ENCODE peak calls at places on chromosome 12, in four cellular contexts. One of them, this sample, is unnamed.

GRCh38 chr12:65728913-65729793 is 95.1 kb upstream of the HMGA2 start:
- DNase-seq in activated T-cell treated with anti-CD3 and anti-CD28 coated beads for 1 hour: no peak
- DNase-seq in activated naive CD4-positive, alpha-beta T cell treated with Interleukin-2 at 50 U/mL for 16 hours: no peak
- DNase-seq in choroid plexus epithelial cell: peak; percentile 10
- DNase-seq in this sample: no peak

GRCh38 chr12:62657363-62657632 is 190.7 kb downstream of the MON2 start:
- DNase-seq in activated T-cell treated with anti-CD3 and anti-CD28 coated beads for 1 hour: no peak
- DNase-seq in activated naive CD4-positive, alpha-beta T cell treated with Interleukin-2 at 50 U/mL for 16 hours: no peak
- DNase-seq in choroid plexus epithelial cell: peak; percentile 16
- DNase-seq in this sample: no peak

GRCh38 chr12:114875323-114875722 is 191.3 kb upstream of the TBX3 start:
- DNase-seq in activated T-cell treated with anti-CD3 and anti-CD28 coated beads for 1 hour: no peak
- DNase-seq in activated naive CD4-positive, alpha-beta T cell treated with Interleukin-2 at 50 U/mL for 16 hours: no peak
- DNase-seq in choroid plexus epithelial cell: no peak
- DNase-seq in this sample: no peak

GRCh38 chr12:67394600-67394999 is 125.4 kb downstream of the CAND1 start:
- DNase-seq in activated T-cell treated with anti-CD3 and anti-CD28 coated beads for 1 hour: no peak
- DNase-seq in choroid plexus epithelial cell: peak; percentile 79
- DNase-seq in activated naive CD4-positive, alpha-beta T cell treated with Interleukin-2 at 50 U/mL for 16 hours: no peak
- DNase-seq in this sample: no peak

GRCh38 chr12:45284096-45284901 is 68.4 kb downstream of the ANO6 start:
- DNase-seq in activated T-cell treated with anti-CD3 and anti-CD28 coated beads for 1 hour: no peak
- DNase-seq in choroid plexus epithelial cell: peak; percentile 91
- DNase-seq in activated naive CD4-positive, alpha-beta T cell treated with Interleukin-2 at 50 U/mL for 16 hours: no peak
- DNase-seq in this sample: no peak

GRCh38 chr12:82047480-82047879 is 288.3 kb upstream of the PPFIA2 start:
- DNase-seq in activated naive CD4-positive, alpha-beta T cell treated with Interleukin-2 at 50 U/mL for 16 hours: no peak
- DNase-seq in choroid plexus epithelial cell: peak; percentile 9
- DNase-seq in activated T-cell treated with anti-CD3 and anti-CD28 coated beads for 1 hour: no peak
- DNase-seq in this sample: no peak

GRCh38 chr12:55362675-55363074 is at the start of gene OR6C75:
- DNase-seq in activated naive CD4-positive, alpha-beta T cell treated with Interleukin-2 at 50 U/mL for 16 hours: no peak
- DNase-seq in activated T-cell treated with anti-CD3 and anti-CD28 coated beads for 1 hour: no peak
- DNase-seq in choroid plexus epithelial cell: no peak
- DNase-seq in this sample: no peak

GRCh38 chr12:68280240-68280639 is 26.8 kb upstream of the IL22 start:
- DNase-seq in choroid plexus epithelial cell: no peak
- DNase-seq in activated naive CD4-positive, alpha-beta T cell treated with Interleukin-2 at 50 U/mL for 16 hours: no peak
- DNase-seq in activated T-cell treated with anti-CD3 and anti-CD28 coated beads for 1 hour: no peak
- DNase-seq in this sample: no peak

GRCh38 chr12:29350080-29350479 is 30.9 kb downstream of the ERGIC2 start:
- DNase-seq in activated T-cell treated with anti-CD3 and anti-CD28 coated beads for 1 hour: no peak
- DNase-seq in choroid plexus epithelial cell: peak; percentile 78
- DNase-seq in activated naive CD4-positive, alpha-beta T cell treated with Interleukin-2 at 50 U/mL for 16 hours: no peak
- DNase-seq in this sample: no peak

GRCh38 chr12:117501066-117501465 is 139.6 kb upstream of the NOS1 start:
- DNase-seq in activated naive CD4-positive, alpha-beta T cell treated with Interleukin-2 at 50 U/mL for 16 hours: no peak
- DNase-seq in activated T-cell treated with anti-CD3 and anti-CD28 coated beads for 1 hour: no peak
- DNase-seq in choroid plexus epithelial cell: no peak
- DNase-seq in this sample: no peak

GRCh38 chr12:109112720-109113465 is 3.5 kb upstream of the ACACB start:
- DNase-seq in activated T-cell treated with anti-CD3 and anti-CD28 coated beads for 1 hour: no peak
- DNase-seq in choroid plexus epithelial cell: no peak
- DNase-seq in activated naive CD4-positive, alpha-beta T cell treated with Interleukin-2 at 50 U/mL for 16 hours: no peak
- DNase-seq in this sample: no peak

GRCh38 chr12:12985817-12986408 is 14.2 kb downstream of the HEBP1 start:
- DNase-seq in activated naive CD4-positive, alpha-beta T cell treated with Interleukin-2 at 50 U/mL for 16 hours: peak; percentile 6
- DNase-seq in choroid plexus epithelial cell: peak; percentile 66
- DNase-seq in activated T-cell treated with anti-CD3 and anti-CD28 coated beads for 1 hour: no peak
- DNase-seq in this sample: no peak

GRCh38 chr12:41846718-41847117 is 298.0 kb downstream of the GXYLT1 start:
- DNase-seq in activated T-cell treated with anti-CD3 and anti-CD28 coated beads for 1 hour: no peak
- DNase-seq in activated naive CD4-positive, alpha-beta T cell treated with Interleukin-2 at 50 U/mL for 16 hours: no peak
- DNase-seq in choroid plexus epithelial cell: no peak
- DNase-seq in this sample: no peak

GRCh38 chr12:125203145-125203765 is 138.0 kb downstream of the AACS start:
- DNase-seq in activated naive CD4-positive, alpha-beta T cell treated with Interleukin-2 at 50 U/mL for 16 hours: no peak
- DNase-seq in choroid plexus epithelial cell: peak; percentile 40
- DNase-seq in activated T-cell treated with anti-CD3 and anti-CD28 coated beads for 1 hour: no peak
- DNase-seq in this sample: no peak

GRCh38 chr12:75996907-75997447 is 34.6 kb downstream of the PHLDA1 start:
- DNase-seq in activated naive CD4-positive, alpha-beta T cell treated with Interleukin-2 at 50 U/mL for 16 hours: no peak
- DNase-seq in choroid plexus epithelial cell: no peak
- DNase-seq in activated T-cell treated with anti-CD3 and anti-CD28 coated beads for 1 hour: no peak
- DNase-seq in this sample: no peak

GRCh38 chr12:85979641-85980040 is 105.5 kb downstream of the NTS start:
- DNase-seq in activated naive CD4-positive, alpha-beta T cell treated with Interleukin-2 at 50 U/mL for 16 hours: no peak
- DNase-seq in choroid plexus epithelial cell: peak; percentile 11
- DNase-seq in activated T-cell treated with anti-CD3 and anti-CD28 coated beads for 1 hour: no peak
- DNase-seq in this sample: no peak

GRCh38 chr12:115736360-115736759 is 541.1 kb downstream of the MED13L start:
- DNase-seq in activated T-cell treated with anti-CD3 and anti-CD28 coated beads for 1 hour: no peak
- DNase-seq in choroid plexus epithelial cell: no peak
- DNase-seq in activated naive CD4-positive, alpha-beta T cell treated with Interleukin-2 at 50 U/mL for 16 hours: no peak
- DNase-seq in this sample: no peak

GRCh38 chr12:122968104-122968503 is 1.8 kb upstream of the ABCB9 start:
- DNase-seq in activated naive CD4-positive, alpha-beta T cell treated with Interleukin-2 at 50 U/mL for 16 hours: no peak
- DNase-seq in activated T-cell treated with anti-CD3 and anti-CD28 coated beads for 1 hour: no peak
- DNase-seq in choroid plexus epithelial cell: no peak
- DNase-seq in this sample: no peak

GRCh38 chr12:7832059-7832696 is 40.5 kb downstream of the SLC2A14 start:
- DNase-seq in activated T-cell treated with anti-CD3 and anti-CD28 coated beads for 1 hour: no peak
- DNase-seq in activated naive CD4-positive, alpha-beta T cell treated with Interleukin-2 at 50 U/mL for 16 hours: peak; percentile 7
- DNase-seq in choroid plexus epithelial cell: peak; percentile 83
- DNase-seq in this sample: peak; percentile 34